ENCODE peak calls at places on chromosomes 16 and 17, in eight cellular contexts. One of them, this sample, is unnamed.

GRCh38 chr16:35689764-35690163 is 2230.4 kb downstream of the TP53TG3F start:
- DNase-seq in PC-3: no peak
- DNase-seq in pancreas: no peak
- DNase-seq in SJSA1: no peak
- DNase-seq in trophoblast cell: no peak
- DNase-seq in CD8-positive, alpha-beta T cell: no peak
- DNase-seq in cardiac muscle cell: no peak
- DNase-seq in thoracic aorta: no peak
- DNase-seq in this sample: no peak

GRCh38 chr16:57892447-57893096 is 78.4 kb downstream of the CNGB1 start:
- DNase-seq in PC-3: no peak
- DNase-seq in pancreas: no peak
- DNase-seq in SJSA1: peak; percentile 64
- DNase-seq in trophoblast cell: no peak
- DNase-seq in CD8-positive, alpha-beta T cell: no peak
- DNase-seq in cardiac muscle cell: peak; percentile 48
- DNase-seq in thoracic aorta: no peak
- DNase-seq in this sample: no peak

GRCh38 chr17:5500804-5501391 is 14.5 kb downstream of the MIS12 start:
- DNase-seq in PC-3: peak; percentile 54
- DNase-seq in pancreas: peak; percentile 56
- DNase-seq in SJSA1: peak; percentile 74
- DNase-seq in trophoblast cell: peak; percentile 79
- DNase-seq in CD8-positive, alpha-beta T cell: peak; percentile 82
- DNase-seq in cardiac muscle cell: peak; percentile 90
- DNase-seq in thoracic aorta: peak; percentile 41
- DNase-seq in this sample: peak; percentile 77

GRCh38 chr16:27452569-27453475 is 50.8 kb downstream of the IL21R start:
- DNase-seq in PC-3: no peak
- DNase-seq in pancreas: no peak
- DNase-seq in SJSA1: no peak
- DNase-seq in trophoblast cell: no peak
- DNase-seq in CD8-positive, alpha-beta T cell: no peak
- DNase-seq in cardiac muscle cell: no peak
- DNase-seq in thoracic aorta: no peak
- DNase-seq in this sample: no peak

GRCh38 chr16:84391151-84391873 is 23.0 kb downstream of the ATP2C2 start:
- DNase-seq in PC-3: no peak
- DNase-seq in pancreas: no peak
- DNase-seq in SJSA1: no peak
- DNase-seq in trophoblast cell: peak; percentile 39
- DNase-seq in CD8-positive, alpha-beta T cell: no peak
- DNase-seq in cardiac muscle cell: peak; percentile 27
- DNase-seq in thoracic aorta: no peak
- DNase-seq in this sample: no peak

GRCh38 chr16:35221482-35222185 is 1762.2 kb downstream of the TP53TG3F start:
- DNase-seq in PC-3: no peak
- DNase-seq in pancreas: no peak
- DNase-seq in SJSA1: no peak
- DNase-seq in trophoblast cell: no peak
- DNase-seq in CD8-positive, alpha-beta T cell: no peak
- DNase-seq in cardiac muscle cell: no peak
- DNase-seq in thoracic aorta: no peak
- DNase-seq in this sample: no peak

GRCh38 chr17:63356275-63356905 is 89.7 kb downstream of the CYB561 start:
- DNase-seq in PC-3: peak; percentile 83
- DNase-seq in pancreas: no peak
- DNase-seq in SJSA1: peak; percentile 49
- DNase-seq in trophoblast cell: no peak
- DNase-seq in CD8-positive, alpha-beta T cell: no peak
- DNase-seq in cardiac muscle cell: peak; percentile 79
- DNase-seq in thoracic aorta: peak; percentile 9
- DNase-seq in this sample: no peak

GRCh38 chr16:31528726-31529397 is 1.2 kb downstream of the AHSP start:
- DNase-seq in PC-3: no peak
- DNase-seq in pancreas: peak; percentile 19
- DNase-seq in SJSA1: no peak
- DNase-seq in trophoblast cell: no peak
- DNase-seq in CD8-positive, alpha-beta T cell: no peak
- DNase-seq in cardiac muscle cell: peak; percentile 73
- DNase-seq in thoracic aorta: no peak
- DNase-seq in this sample: no peak

GRCh38 chr16:73405851-73406250 is 357.9 kb upstream of the ZFHX3 start:
- DNase-seq in PC-3: no peak
- DNase-seq in pancreas: no peak
- DNase-seq in SJSA1: peak; percentile 49
- DNase-seq in trophoblast cell: no peak
- DNase-seq in CD8-positive, alpha-beta T cell: no peak
- DNase-seq in cardiac muscle cell: no peak
- DNase-seq in thoracic aorta: no peak
- DNase-seq in this sample: no peak

GRCh38 chr17:4565209-4566141 is 5.1 kb upstream of the GGT6 start:
- DNase-seq in PC-3: peak; percentile 74
- DNase-seq in pancreas: peak; percentile 60
- DNase-seq in SJSA1: peak; percentile 37
- DNase-seq in trophoblast cell: peak; percentile 86
- DNase-seq in CD8-positive, alpha-beta T cell: peak; percentile 57
- DNase-seq in cardiac muscle cell: peak; percentile 86
- DNase-seq in thoracic aorta: no peak
- DNase-seq in this sample: peak; percentile 49

GRCh38 chr16:16033208-16033717 is 83.8 kb downstream of the ABCC1 start:
- DNase-seq in PC-3: no peak
- DNase-seq in pancreas: no peak
- DNase-seq in SJSA1: no peak
- DNase-seq in trophoblast cell: no peak
- DNase-seq in CD8-positive, alpha-beta T cell: peak; percentile 52
- DNase-seq in cardiac muscle cell: no peak
- DNase-seq in thoracic aorta: no peak
- DNase-seq in this sample: peak; percentile 45

GRCh38 chr16:67147437-67148140 is 3.2 kb downstream of the B3GNT9 start:
- DNase-seq in PC-3: no peak
- DNase-seq in pancreas: no peak
- DNase-seq in SJSA1: no peak
- DNase-seq in trophoblast cell: no peak
- DNase-seq in CD8-positive, alpha-beta T cell: no peak
- DNase-seq in cardiac muscle cell: no peak
- DNase-seq in thoracic aorta: no peak
- DNase-seq in this sample: no peak

GRCh38 chr16:50631249-50631984 is 49.7 kb downstream of the SNX20 start:
- DNase-seq in PC-3: no peak
- DNase-seq in pancreas: no peak
- DNase-seq in SJSA1: no peak
- DNase-seq in trophoblast cell: no peak
- DNase-seq in CD8-positive, alpha-beta T cell: no peak
- DNase-seq in cardiac muscle cell: no peak
- DNase-seq in thoracic aorta: no peak
- DNase-seq in this sample: no peak
- H3K27me3 ChIP-seq in PC-3: peaks cover 4% of the 10 kb centered on the region
- H3K27me3 ChIP-seq in pancreas: no peaks in the 10 kb centered on the region
- H3K27me3 ChIP-seq in SJSA1: peaks cover 2% of the 10 kb centered on the region
- H3K27me3 ChIP-seq in trophoblast cell: no peaks in the 10 kb centered on the region
- H3K27me3 ChIP-seq in CD8-positive, alpha-beta T cell: no peaks in the 10 kb centered on the region
- H3K27me3 ChIP-seq in cardiac muscle cell: no peaks in the 10 kb centered on the region
- H3K27me3 ChIP-seq in thoracic aorta: no peaks in the 10 kb centered on the region
- H3K27me3 ChIP-seq in this sample: no peaks in the 10 kb centered on the region

GRCh38 chr17:74659898-74660297 is 36.4 kb upstream of the CD300E start:
- DNase-seq in PC-3: no peak
- DNase-seq in pancreas: no peak
- DNase-seq in SJSA1: no peak
- DNase-seq in trophoblast cell: no peak
- DNase-seq in CD8-positive, alpha-beta T cell: no peak
- DNase-seq in cardiac muscle cell: no peak
- DNase-seq in thoracic aorta: no peak
- DNase-seq in this sample: no peak
- H3K27ac ChIP-seq in PC-3: no peak overlapping the region
- H3K27ac ChIP-seq in pancreas: no peak overlapping the region
- H3K27ac ChIP-seq in SJSA1: no peak overlapping the region
- H3K27ac ChIP-seq in trophoblast cell: no peak overlapping the region
- H3K27ac ChIP-seq in CD8-positive, alpha-beta T cell: no peak overlapping the region
- H3K27ac ChIP-seq in cardiac muscle cell: no peak overlapping the region
- H3K27ac ChIP-seq in thoracic aorta: no peak overlapping the region
- H3K27ac ChIP-seq in this sample: no peak overlapping the region

GRCh38 chr16:89057738-89058137 is 35.9 kb upstream of the ACSF3 start:
- DNase-seq in PC-3: no peak
- DNase-seq in pancreas: no peak
- DNase-seq in SJSA1: no peak
- DNase-seq in trophoblast cell: no peak
- DNase-seq in CD8-positive, alpha-beta T cell: no peak
- DNase-seq in cardiac muscle cell: no peak
- DNase-seq in thoracic aorta: no peak
- DNase-seq in this sample: no peak
- H3K27me3 ChIP-seq in PC-3: no peaks in the 10 kb centered on the region
- H3K27me3 ChIP-seq in pancreas: no peaks in the 10 kb centered on the region
- H3K27me3 ChIP-seq in SJSA1: peaks cover 68% of the 10 kb centered on the region
- H3K27me3 ChIP-seq in trophoblast cell: no peaks in the 10 kb centered on the region
- H3K27me3 ChIP-seq in CD8-positive, alpha-beta T cell: no peaks in the 10 kb centered on the region
- H3K27me3 ChIP-seq in cardiac muscle cell: no peaks in the 10 kb centered on the region
- H3K27me3 ChIP-seq in thoracic aorta: no peaks in the 10 kb centered on the region
- H3K27me3 ChIP-seq in this sample: no peaks in the 10 kb centered on the region

GRCh38 chr17:19569785-19570496 is 36.3 kb downstream of the SLC47A1 start:
- DNase-seq in PC-3: peak; percentile 60
- DNase-seq in pancreas: no peak
- DNase-seq in SJSA1: no peak
- DNase-seq in trophoblast cell: no peak
- DNase-seq in CD8-positive, alpha-beta T cell: no peak
- DNase-seq in cardiac muscle cell: no peak
- DNase-seq in thoracic aorta: no peak
- DNase-seq in this sample: no peak
- H3K27ac ChIP-seq in PC-3: no peak overlapping the region
- H3K27ac ChIP-seq in pancreas: no peak overlapping the region
- H3K27ac ChIP-seq in SJSA1: no peak overlapping the region
- H3K27ac ChIP-seq in trophoblast cell: no peak overlapping the region
- H3K27ac ChIP-seq in CD8-positive, alpha-beta T cell: no peak overlapping the region
- H3K27ac ChIP-seq in cardiac muscle cell: no peak overlapping the region
- H3K27ac ChIP-seq in thoracic aorta: no peak overlapping the region
- H3K27ac ChIP-seq in this sample: no peak overlapping the region

This sample was measured in CD4-positive, alpha-beta memory T cell.